ENCODE peak calls at places on chromosome 1, in six cellular contexts. M is head of caudate nucleus; U is activated CD8-positive, alpha-beta memory T cell treated with anti-CD3 and anti-CD28 coated beads for 24 hours; G is stimulated activated CD4-positive, alpha-beta T cell treated with anti-CD3 and anti-CD28 coated beads, Interleukin-2, amount 100 ng/mL, for 24 hours; A is cardiac muscle cell; O is activated CD4-positive, alpha-beta T cell treated with anti-CD3 and anti-CD28 coated beads, Interleukin-2, amount 10 ng/mL, durations not matched to agents 7 days and 5 days. P is an unnamed sample.

GRCh38 chr1:183023146-183023600 is at the start of gene LAMC1:
- DNase-seq in M (peak; percentile 62), U (peak; percentile 58), G (peak; percentile 28), A (peak; percentile 94), O (no peak), P (peak; percentile 78)

GRCh38 chr1:75672528-75673393 is 51.7 kb upstream of the ACADM start:
- DNase-seq in M (no peak), U (no peak), G (no peak), A (peak; percentile 59), O (no peak), P (peak; percentile 37)

GRCh38 chr1:194045416-194045815 is 859.0 kb upstream of the B3GALT2 start:
- DNase-seq in M (no peak), U (no peak), G (no peak), A (peak; percentile 61), O (no peak), P (no peak)

GRCh38 chr1:27111771-27112573 is 43.0 kb downstream of the SLC9A1 start:
- DNase-seq in M (peak; percentile 68), U (peak; percentile 83), G (peak; percentile 73), A (peak; percentile 100), O (peak; percentile 77), P (peak; percentile 92)

GRCh38 chr1:84758968-84759491 is 68.8 kb upstream of the SSX2IP start:
- DNase-seq in M (peak; percentile 65), U (no peak), G (peak; percentile 26), A (peak; percentile 41), O (no peak), P (no peak)

GRCh38 chr1:36571106-36571505 is 88.4 kb upstream of the CSF3R start:
- DNase-seq in M (no peak), U (no peak), G (no peak), A (no peak), O (no peak), P (no peak)

GRCh38 chr1:58778593-58778992 is 5.3 kb downstream of the JUN start:
- DNase-seq in M (no peak), U (no peak), G (no peak), A (no peak), O (no peak), P (no peak)

GRCh38 chr1:228197555-228198147 is 10.2 kb upstream of the OBSCN start:
- DNase-seq in M (no peak), U (no peak), G (no peak), A (no peak), O (no peak), P (no peak)

GRCh38 chr1:210786546-210786945 is 347.4 kb downstream of the KCNH1 start:
- DNase-seq in M (no peak), U (no peak), G (no peak), A (no peak), O (no peak), P (no peak)

GRCh38 chr1:41362357-41362721 is 1.1 kb downstream of the FOXO6 start:
- DNase-seq in M (no peak), U (no peak), G (no peak), A (no peak), O (no peak), P (no peak)

GRCh38 chr1:23585321-23586022 is 26.2 kb upstream of the ID3 start:
- DNase-seq in M (no peak), U (no peak), G (no peak), A (peak; percentile 92), O (no peak), P (peak; percentile 78)

GRCh38 chr1:201309420-201309819 is 26.1 kb downstream of the PKP1 start:
- DNase-seq in M (no peak), U (no peak), G (peak; percentile 23), A (peak; percentile 27), O (no peak), P (no peak)

GRCh38 chr1:9350960-9351359 is 58.3 kb downstream of the SPSB1 start:
- DNase-seq in M (no peak), U (no peak), G (no peak), A (no peak), O (no peak), P (no peak)

P was measured in Caki2.